ENCODE peak calls at places on chromosomes 7 and 10, in five cellular contexts. E is sigmoid colon, X is GM12878, Y is upper lobe of left lung, G is suprapubic skin. T is an unnamed sample.

GRCh38 chr10:78584266-78584665 is 484.5 kb upstream of the ZMIZ1 start:
- DNase-seq in Y (no peak), E (no peak), G (no peak), X (no peak), T (no peak)

GRCh38 chr7:13841284-13841683 is 148.2 kb downstream of the ETV1 start:
- DNase-seq in G (no peak), X (no peak), Y (no peak), E (no peak), T (no peak)

GRCh38 chr10:110791541-110792073 is 80.1 kb upstream of the PDCD4 start:
- DNase-seq in X (no peak), E (no peak), G (no peak), Y (no peak), T (no peak)

GRCh38 chr7:44063894-44064651 is 1.3 kb downstream of the PGAM2 start:
- DNase-seq in E (peak; percentile 62), G (peak; percentile 64), X (no peak), Y (no peak), T (no peak)

GRCh38 chr7:83559887-83560286 is 89.1 kb downstream of the SEMA3E start:
- DNase-seq in G (no peak), E (no peak), X (no peak), Y (no peak), T (no peak)

GRCh38 chr7:119685906-119686305 is 587.1 kb upstream of the KCND2 start:
- DNase-seq in X (no peak), G (no peak), E (no peak), Y (no peak), T (no peak)

GRCh38 chr7:41916450-41916927 is 213.6 kb upstream of the INHBA start:
- DNase-seq in Y (no peak), E (peak; percentile 68), G (no peak), X (no peak), T (no peak)

GRCh38 chr7:30285067-30285530 is 702 bp downstream of the ZNRF2 start:
- DNase-seq in Y (peak; percentile 93), X (no peak), E (peak; percentile 68), G (peak; percentile 66), T (peak; percentile 51)

GRCh38 chr10:89494615-89495014 is 40.8 kb downstream of the SLC16A12 start:
- DNase-seq in G (no peak), E (no peak), X (no peak), Y (no peak), T (no peak)

GRCh38 chr10:15060638-15061037 is 16.9 kb downstream of the OLAH start:
- DNase-seq in G (no peak), E (no peak), X (no peak), Y (no peak), T (no peak)

GRCh38 chr10:77801474-77802238 is 124.9 kb downstream of the DLG5 start:
- DNase-seq in E (no peak), Y (no peak), X (peak; percentile 53), G (no peak), T (no peak)

GRCh38 chr7:155166108-155166507 is 96.0 kb downstream of the HTR5A start:
- DNase-seq in Y (peak; percentile 33), G (no peak), X (no peak), E (no peak), T (no peak)

GRCh38 chr7:12947465-12947864 is 260.0 kb downstream of the ARL4A start:
- DNase-seq in X (no peak), E (no peak), Y (no peak), G (no peak), T (no peak)

GRCh38 chr10:15209827-15210509 is 41.5 kb upstream of the NMT2 start:
- DNase-seq in E (peak; percentile 88), X (peak; percentile 9), G (peak; percentile 80), Y (no peak), T (peak; percentile 87)

GRCh38 chr7:38316733-38317360 is 43.4 kb upstream of the TARP start:
- DNase-seq in G (no peak), X (no peak), E (no peak), Y (no peak), T (no peak)
- H3K4me3 ChIP-seq in G (no peak overlapping the region), X (no peak overlapping the region), E (no peak overlapping the region), Y (no peak overlapping the region), T (no peak overlapping the region)

DNA sequence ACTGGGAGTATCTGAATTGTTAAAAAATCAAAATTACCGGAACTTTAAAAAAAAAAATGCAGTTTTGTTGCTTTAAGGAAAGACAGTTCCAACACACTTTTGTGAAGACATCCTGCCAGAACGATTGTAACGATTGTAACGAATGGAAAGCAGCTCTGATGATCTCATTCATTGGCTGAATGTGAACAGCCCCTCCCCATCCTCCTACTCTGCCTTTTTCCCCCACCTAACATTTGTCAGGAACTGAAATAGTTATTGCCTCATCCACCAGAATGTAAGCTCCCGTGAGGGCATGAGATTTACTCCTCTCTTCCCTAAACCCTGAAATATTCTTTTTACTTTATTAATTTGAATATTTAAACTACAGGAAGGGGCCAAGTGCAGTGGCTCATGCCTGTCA is 23.1 kb upstream of the ZC3HAV1L start:
- DNase-seq in X (no peak), Y (no peak), E (no peak), G (no peak), T (no peak)
- TF ChIP-seq EP300 in X (no peak), Y (no peak), E (no peak), G (no peak), T (no peak)

GRCh38 chr10:130159395-130159794 is 23.2 kb downstream of the GLRX3 start:
- DNase-seq in Y (no peak), X (no peak), E (no peak), G (no peak), T (no peak)
- H3K4me3 ChIP-seq in Y (no peak overlapping the region), X (no peak overlapping the region), E (no peak overlapping the region), G (no peak overlapping the region), T (no peak overlapping the region)

GRCh38 chr7:130356760-130357611 is 12.4 kb downstream of the CPA5 start:
- DNase-seq in G (peak; percentile 84), Y (no peak), E (peak; percentile 91), X (no peak), T (no peak)
- TF ChIP-seq EP300 in G (no peak), Y (no peak), E (no peak), X (no peak), T (no peak)

GRCh38 chr7:129825005-129825553 is 127.7 kb downstream of the UBE2H start:
- DNase-seq in X (no peak), Y (peak; percentile 90), E (peak; percentile 73), G (peak; percentile 78), T (no peak)

GRCh38 chr7:129827467-129827990 is 125.2 kb downstream of the UBE2H start:
- DNase-seq in G (no peak), E (no peak), X (no peak), Y (no peak), T (no peak)

GRCh38 chr7:129821476-129821875 is 131.3 kb downstream of the UBE2H start:
- DNase-seq in Y (no peak), E (no peak), G (no peak), X (no peak), T (no peak)

GRCh38 chr7:129825554-129826267 is 127.0 kb downstream of the UBE2H start:
- DNase-seq in G (peak; percentile 92), E (peak; percentile 91), X (no peak), Y (peak; percentile 99), T (peak; percentile 91)

DNA sequence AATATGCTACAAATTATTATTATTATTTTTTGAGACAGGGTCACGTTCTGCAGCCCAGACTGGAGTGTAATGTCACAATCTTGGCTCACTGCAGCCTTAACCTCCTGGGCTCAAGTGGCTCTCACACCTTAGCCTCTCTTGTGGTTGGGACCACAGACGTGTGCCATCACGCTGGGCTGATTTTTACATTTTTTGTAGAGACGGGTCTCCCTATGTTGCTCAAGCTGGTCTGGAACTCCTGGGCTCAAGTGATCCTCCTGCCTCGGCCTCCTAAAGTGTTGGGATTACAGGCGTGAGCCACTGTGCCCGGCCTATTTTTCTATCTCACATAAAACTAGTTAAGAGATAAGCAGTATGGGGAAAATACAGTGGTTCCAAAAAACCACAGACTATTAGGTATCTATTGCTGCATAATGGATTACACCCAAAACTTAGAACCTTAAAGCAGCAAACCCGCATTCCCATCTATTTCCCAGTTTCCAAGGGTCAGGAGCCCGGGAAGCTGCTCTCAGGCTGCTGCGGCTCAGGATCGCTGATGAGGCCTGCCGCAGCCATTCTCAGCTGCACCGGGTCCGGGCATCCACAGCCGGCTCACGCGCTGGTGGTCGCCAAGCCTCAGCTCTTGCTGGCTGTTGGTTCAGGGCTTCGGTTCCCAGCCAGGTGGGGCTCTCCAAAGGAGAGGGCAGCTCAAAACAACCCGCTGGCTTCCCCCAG is 128.3 kb downstream of the UBE2H start:
- DNase-seq in X (no peak), E (no peak), G (no peak), Y (peak; percentile 75), T (no peak)
- H3K4me3 ChIP-seq in X (peak overlapping the region; percentile 79), E (peak overlapping the region; percentile 76), G (peak overlapping the region; percentile 63), Y (peak overlapping the region; percentile 60), T (peak overlapping the region; percentile 53)

GRCh38 chr7:957418-958220 is 3.1 kb upstream of the ADAP1 start:
- DNase-seq in E (peak; percentile 80), Y (peak; percentile 71), X (no peak), G (peak; percentile 69), T (no peak)
- TF ChIP-seq EP300 in E (no peak), Y (no peak), X (no peak), G (no peak), T (no peak)

DNA sequence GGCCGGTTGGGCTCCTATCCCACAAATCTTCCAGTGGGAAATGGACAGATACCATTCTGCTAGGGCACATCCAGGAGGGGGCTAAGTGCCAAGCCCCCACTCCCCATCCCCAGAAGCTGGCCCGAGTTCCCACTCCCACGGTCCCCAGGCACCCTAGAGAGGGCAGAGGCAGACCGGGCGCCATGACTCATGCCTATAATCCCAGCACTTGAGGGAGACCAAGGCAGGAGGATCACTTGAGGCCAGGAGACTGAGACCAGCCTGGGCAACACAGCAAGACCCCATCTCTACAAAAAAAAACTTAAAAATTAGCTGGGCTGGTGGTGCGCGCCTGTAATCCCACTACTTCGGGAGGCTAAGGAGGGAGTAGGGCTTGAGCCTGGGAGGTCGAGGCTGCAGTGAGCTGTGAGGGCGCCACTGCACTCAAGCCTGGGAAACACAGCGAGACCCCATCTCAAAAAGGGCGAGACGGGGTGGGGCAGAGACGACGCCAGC is 870 bp downstream of the GNA12 start:
- DNase-seq in E (no peak), Y (no peak), X (no peak), G (no peak), T (no peak)
- H3K4me3 ChIP-seq in E (peak overlapping the region; percentile 61), Y (peak overlapping the region; percentile 78), X (peak overlapping the region; percentile 76), G (peak overlapping the region; percentile 67), T (peak overlapping the region; percentile 75)

T was measured in stomach.